ENCODE peak calls at places on chromosomes 3 and 15, in four cellular contexts. S is pancreas, A is astrocyte, N is fibroblast of lung. M is an unnamed sample. For H3K9me3, the result is how much of the 10 kb centered on the place peaks cover.

GRCh38 chr15:73075151-73075859 is 23.0 kb downstream of the NEO1 start:
- DNase-seq in N (no peak), S (no peak), A (no peak), M (peak)

GRCh38 chr3:187264051-187264450 is 27.5 kb downstream of the MASP1 start:
- DNase-seq in N (peak), S (no peak), A (peak), M (peak)

GRCh38 chr3:38606561-38606960 is 42.9 kb downstream of the SCN5A start:
- DNase-seq in A (no peak), S (no peak), N (no peak), M (no peak)

GRCh38 chr3:49721165-49721860 is 1.8 kb upstream of the AMIGO3 start:
- DNase-seq in N (no peak), A (no peak), S (no peak), M (no peak)

GRCh38 chr3:49902511-49903345 is 945 bp downstream of the MST1R start:
- DNase-seq in A (no peak), S (peak), N (no peak), M (no peak)

GRCh38 chr3:57484563-57484962 is 59.6 kb downstream of the DNAH12 start:
- DNase-seq in N (no peak), A (no peak), S (no peak), M (no peak)

GRCh38 chr15:77983708-77984445 is 93.6 kb downstream of the TBC1D2B start:
- DNase-seq in A (no peak), S (peak), N (peak), M (no peak)

GRCh38 chr15:98154863-98155262 is 194.4 kb downstream of the ARRDC4 start:
- DNase-seq in A (peak), N (peak), S (no peak), M (peak)

GRCh38 chr3:78096488-78097255 is 1056.8 kb downstream of the ROBO2 start:
- DNase-seq in S (no peak), A (peak), N (no peak), M (no peak)

GRCh38 chr15:35958021-35958420 is 412.1 kb upstream of the DPH6 start:
- DNase-seq in A (peak), S (peak), N (peak), M (peak)

GRCh38 chr15:95249524-95249923 is 1018.2 kb downstream of the MCTP2 start:
- DNase-seq in A (no peak), N (no peak), S (no peak), M (no peak)

GRCh38 chr15:62209821-62210220 is 44.7 kb upstream of the C2CD4B start:
- DNase-seq in S (no peak), N (no peak), A (no peak), M (no peak)

GRCh38 chr3:57998366-57999283 is 9.6 kb upstream of the FLNB start:
- DNase-seq in S (peak), A (peak), N (no peak), M (no peak)

GRCh38 chr3:31230834-31231233 is 301.9 kb upstream of the STT3B start:
- DNase-seq in N (no peak), A (no peak), S (no peak), M (peak)

GRCh38 chr3:46490338-46491084 is 7.3 kb upstream of the RTP3 start:
- DNase-seq in S (no peak), N (peak), A (peak), M (peak)

GRCh38 chr15:93028632-93029612 is 60.1 kb downstream of the RGMA start:
- DNase-seq in S (peak), A (peak), N (peak), M (peak)

GRCh38 chr3:46553154-46553553 is 12.9 kb downstream of the LRRC2 start:
- DNase-seq in A (no peak), S (no peak), N (peak), M (no peak)

GRCh38 chr3:73558399-73559075 is 66.2 kb downstream of the PDZRN3 start:
- DNase-seq in N (peak), S (no peak), A (no peak), M (no peak)

GRCh38 chr3:139355502-139355901 is 11.7 kb downstream of the MRPS22 start:
- DNase-seq in S (peak), N (peak), A (no peak), M (no peak)

DNA sequence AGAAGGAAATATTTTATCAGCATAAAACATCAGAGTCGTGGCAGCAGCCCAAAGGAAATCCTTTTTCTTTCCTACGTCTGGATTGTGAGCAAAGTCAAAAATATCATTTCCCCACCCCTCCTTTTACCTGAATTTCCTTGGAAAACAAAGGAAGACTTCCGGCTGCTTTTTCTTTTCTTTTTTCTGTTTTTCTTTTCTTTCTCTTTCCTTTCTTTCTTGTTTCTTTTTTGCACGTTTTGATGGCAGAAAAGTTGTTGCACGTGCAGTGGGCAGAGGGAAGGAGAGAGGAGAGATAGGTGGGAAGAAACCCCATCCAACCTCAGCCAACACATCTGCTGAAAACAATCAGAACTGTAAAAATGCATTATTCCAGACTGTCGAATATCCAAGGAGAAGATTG is 544 bp upstream of the MYO1E start:
- DNase-seq in N (no peak), S (no peak), A (no peak), M (no peak)
- H3K4me3 ChIP-seq in N (peak), S (peak), A (peak), M (peak)

GRCh38 chr3:7086417-7086816 is 225.5 kb downstream of the GRM7 start:
- DNase-seq in N (no peak), A (no peak), S (no peak), M (no peak)
- H3K9me3 ChIP-seq in N (under half), A (under half), S (under half), M (under half)

DNA sequence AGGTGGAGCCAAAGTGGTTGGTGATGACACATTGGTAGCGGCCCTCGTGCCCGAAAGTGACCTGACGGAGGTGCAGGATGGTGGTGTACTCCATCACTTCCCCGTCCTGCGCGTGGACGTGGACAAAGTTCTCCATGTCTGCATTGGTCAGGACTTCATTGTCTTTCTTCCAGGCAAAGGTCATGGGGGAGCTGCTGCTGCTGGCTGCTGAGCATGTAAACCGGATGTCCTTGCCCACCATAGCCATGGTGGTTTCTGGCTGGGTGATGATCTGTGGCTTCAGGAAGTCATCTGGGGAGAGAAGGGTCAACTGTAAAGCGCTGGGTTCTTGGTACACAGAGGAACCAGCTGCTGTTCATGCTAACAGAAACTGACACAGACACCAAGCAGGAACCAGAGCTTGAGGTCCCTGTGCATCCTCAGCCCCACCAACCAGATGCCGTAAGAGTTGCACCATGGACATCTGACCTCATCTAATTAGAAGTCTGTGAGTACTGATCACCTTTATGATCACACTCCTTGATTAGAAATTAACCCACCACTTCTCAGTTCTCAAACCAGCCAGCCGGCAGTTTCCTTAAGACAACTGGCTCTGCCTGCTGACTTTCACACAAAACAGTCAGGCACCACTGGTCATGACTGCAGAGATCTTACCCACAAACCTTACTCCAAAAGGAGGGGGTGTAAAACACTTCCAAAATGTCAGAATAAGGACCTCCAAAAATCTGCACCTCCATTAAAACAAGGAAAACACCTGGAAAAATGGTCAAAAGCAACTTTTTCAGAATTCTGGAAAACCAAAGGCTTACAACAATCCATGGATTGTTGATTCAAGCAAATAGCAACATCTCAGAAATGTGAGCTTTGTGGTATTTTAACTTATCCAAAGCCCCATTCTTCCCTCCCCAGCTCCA is 114.6 kb downstream of the LRIG1 start:
- DNase-seq in A (no peak), N (no peak), S (no peak), M (no peak)
- H3K4me3 ChIP-seq in A (no peak), N (no peak), S (no peak), M (no peak)

DNA sequence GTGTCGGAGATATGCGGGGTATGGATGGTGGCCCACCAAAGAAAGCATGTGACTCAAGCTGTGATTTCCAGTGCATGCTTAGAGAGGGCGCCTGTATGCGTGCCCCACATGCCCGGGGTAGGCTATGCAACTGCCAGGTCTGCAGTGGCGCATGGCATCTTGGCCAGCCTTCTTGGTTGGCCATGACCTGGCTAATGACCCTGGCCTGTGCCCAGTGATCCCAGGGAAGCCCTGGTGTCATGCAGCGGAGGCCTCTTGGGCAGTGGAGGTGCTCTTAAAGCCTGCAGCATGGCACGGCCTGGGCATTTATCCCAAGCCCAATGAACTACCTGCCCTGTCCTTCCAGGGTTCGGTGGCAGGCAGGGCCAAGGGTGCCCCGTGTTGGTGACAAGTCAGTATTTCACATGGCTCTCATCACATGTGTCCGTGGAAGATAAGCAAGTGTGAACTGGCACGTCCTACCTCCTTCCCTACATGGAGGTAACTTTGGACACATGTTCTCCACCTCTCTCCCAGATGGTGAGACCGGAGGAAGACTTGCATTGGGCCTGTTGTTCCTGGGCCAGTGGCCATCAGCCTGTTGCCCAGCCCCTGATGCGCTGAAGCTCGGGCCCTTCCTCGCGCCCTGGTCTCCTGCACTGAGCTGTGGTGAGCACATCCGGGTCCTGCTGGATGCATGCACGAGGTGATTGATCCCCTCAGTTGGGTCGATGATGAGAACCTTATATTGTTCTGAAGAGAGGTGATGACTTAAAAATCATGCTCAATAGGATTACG is 192.0 kb downstream of the UBE3A start:
- DNase-seq in A (no peak), S (peak), N (no peak), M (no peak)
- H3K9me3 ChIP-seq in A (under half), S (under half), N (under half), M (under half)

M was measured in MG63.